ENCODE peak calls at places on chromosomes 12 and 14, in seven cellular contexts. D is mesendoderm, H is trophoblast cell, Z is H1, G is H9, Y is mesenchymal stem cell, A is IMR-90. K is an unnamed sample.

GRCh38 chr12:111616177-111616623 is 17.1 kb upstream of the ATXN2 start:
- DNase-seq in D (no peak), Y (no peak), G (no peak), H (no peak), Z (no peak), A (peak), K (no peak)

GRCh38 chr12:45989277-45989856 is 1.0 kb downstream of the SCAF11 start:
- DNase-seq in G (no peak), Z (no peak), Y (no peak), D (no peak), H (peak), A (peak), K (peak)

GRCh38 chr12:55736780-55737580 is 5.9 kb upstream of the GDF11 start:
- DNase-seq in D (peak), H (peak), Y (peak), Z (no peak), G (peak), A (peak), K (no peak)

GRCh38 chr12:4169522-4169921 is 104.0 kb upstream of the CCND2 start:
- DNase-seq in Z (no peak), D (no peak), A (no peak), H (no peak), G (no peak), Y (no peak), K (no peak)

GRCh38 chr12:26120561-26121274 is 4.1 kb downstream of the BHLHE41 start:
- DNase-seq in D (no peak), G (no peak), A (no peak), Z (no peak), H (no peak), Y (no peak), K (no peak)

GRCh38 chr12:98803468-98804209 is 158.5 kb downstream of the APAF1 start:
- DNase-seq in Z (no peak), G (no peak), A (peak), H (no peak), Y (no peak), D (no peak), K (no peak)

GRCh38 chr12:108645686-108646596 is 12.2 kb upstream of the SELPLG start:
- DNase-seq in A (no peak), G (peak), D (no peak), Y (no peak), Z (no peak), H (no peak), K (no peak)

GRCh38 chr12:123938679-123939480 is 33.8 kb downstream of the CCDC92 start:
- DNase-seq in A (no peak), G (peak), H (no peak), Z (no peak), D (peak), Y (no peak), K (no peak)

GRCh38 chr14:39368261-39368959 is 63.8 kb downstream of the FBXO33 start:
- DNase-seq in D (peak), G (peak), Y (peak), Z (peak), A (peak), H (peak), K (peak)

GRCh38 chr14:22088614-22089359 is 415.2 kb upstream of the OR4E1 start:
- DNase-seq in Y (no peak), Z (no peak), H (no peak), A (peak), G (no peak), D (no peak), K (no peak)

GRCh38 chr12:26489908-26490307 is 294.5 kb downstream of the SSPN start:
- DNase-seq in Z (no peak), A (no peak), D (no peak), H (no peak), Y (no peak), G (no peak), K (no peak)

GRCh38 chr14:75793806-75794205 is 132.8 kb downstream of the TTLL5 start:
- DNase-seq in Z (no peak), H (no peak), D (no peak), Y (no peak), G (no peak), A (peak), K (no peak)

DNA sequence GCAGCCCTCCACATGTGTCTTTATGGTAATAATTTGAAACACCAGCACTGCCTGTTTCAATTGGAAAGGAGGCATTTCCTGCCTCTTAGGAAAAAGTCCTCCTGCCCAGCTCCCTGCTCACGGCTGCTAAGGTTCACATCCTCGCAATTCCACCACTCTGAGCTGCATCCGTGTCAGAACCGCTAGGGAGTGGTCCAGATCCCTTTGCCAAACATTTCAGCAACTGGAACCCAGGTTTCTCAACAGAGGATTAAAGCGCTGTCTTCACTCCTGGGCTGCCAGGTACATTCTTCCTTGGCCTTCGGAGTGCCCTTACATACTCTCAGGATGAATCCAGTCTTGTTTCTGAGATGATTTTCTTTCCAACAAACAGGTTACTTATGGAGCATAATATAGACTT is 23.3 kb downstream of the C14orf132 start:
- DNase-seq in H (no peak), D (no peak), Z (no peak), Y (no peak), A (no peak), G (peak), K (no peak)
- H3K4ac ChIP-seq in H (no peak), D (no peak), Z (no peak), Y (no peak), A (no peak), G (no peak), K (no peak)

GRCh38 chr14:64503434-64504309 is at the start of gene ZBTB25:
- DNase-seq in G (peak), H (peak), A (peak), Z (peak), D (peak), Y (peak), K (peak)

GRCh38 chr14:64502476-64503183 is 1.0 kb downstream of the ZBTB25 start:
- DNase-seq in H (peak), Z (no peak), G (no peak), Y (no peak), A (peak), D (peak), K (no peak)

GRCh38 chr14:64500088-64500487 is 3.5 kb downstream of the ZBTB25 start:
- DNase-seq in D (no peak), A (no peak), H (no peak), G (no peak), Z (no peak), Y (peak), K (no peak)

GRCh38 chr14:64503184-64503433 is 529 bp downstream of the ZBTB25 start:
- DNase-seq in G (no peak), D (no peak), A (no peak), H (no peak), Y (no peak), Z (no peak), K (no peak)

DNA sequence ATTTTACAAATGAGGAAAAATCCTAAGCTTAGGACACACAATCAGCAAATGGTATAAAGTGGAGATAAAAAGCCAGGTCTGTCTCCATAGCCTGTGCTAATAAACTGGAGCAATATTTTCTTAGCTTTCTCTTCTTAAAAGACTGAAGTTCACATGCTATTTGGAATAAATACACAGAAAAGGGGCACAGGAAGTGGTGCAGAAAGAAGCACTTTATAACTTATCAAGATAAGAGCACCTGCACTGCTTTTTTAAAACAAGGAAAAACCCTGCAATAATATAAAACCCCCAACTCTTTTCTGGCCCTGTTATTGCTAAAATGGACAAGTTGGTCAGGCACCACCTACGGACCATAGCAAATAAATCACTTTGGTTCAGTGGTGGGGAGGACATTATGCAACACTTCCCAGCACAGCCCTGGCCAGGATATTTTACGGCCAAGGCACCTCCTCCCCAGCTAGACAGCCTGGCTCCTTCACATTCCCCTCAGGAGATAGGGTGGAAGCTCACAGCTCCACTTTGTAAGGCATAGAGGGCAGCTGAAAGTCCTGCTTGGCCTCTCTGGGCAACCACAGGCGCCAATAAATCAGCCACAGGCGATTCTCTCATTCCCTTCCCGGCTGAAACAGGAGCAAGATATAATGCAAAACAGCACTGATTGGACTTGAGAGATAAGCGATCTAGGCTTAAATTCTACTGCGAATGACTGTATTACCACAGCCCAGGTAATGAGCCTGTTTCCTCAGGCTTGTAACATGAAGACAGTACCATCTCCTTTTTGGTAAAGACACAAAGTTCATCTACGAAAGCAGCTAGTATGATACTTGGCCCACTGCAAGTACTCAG is 2.1 kb downstream of the ZBTB25 start:
- DNase-seq in Y (peak), A (peak), D (peak), G (no peak), H (peak), Z (no peak), K (no peak)
- H3K4ac ChIP-seq in Y (peak), A (peak), D (no peak), G (no peak), H (no peak), Z (no peak), K (no peak)

DNA sequence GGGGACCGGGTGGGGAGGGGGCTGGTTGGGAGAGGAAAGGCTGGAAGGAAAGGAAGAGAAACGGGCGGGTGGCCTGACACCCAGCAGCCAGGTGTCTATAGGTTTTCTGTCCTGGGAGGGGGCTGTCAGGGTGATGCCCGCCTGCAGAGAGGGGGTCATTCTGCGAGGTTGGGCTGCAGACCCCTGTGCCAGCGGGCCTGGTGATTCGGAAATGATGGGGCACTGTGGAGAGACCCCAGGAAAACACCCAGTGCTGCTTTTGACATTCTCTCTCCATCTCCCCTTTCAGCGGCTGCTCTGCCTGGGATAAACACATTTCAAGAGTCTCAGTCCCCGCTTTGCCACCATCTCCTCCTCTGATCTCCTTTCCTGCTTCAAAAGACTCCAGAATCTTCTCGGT is 168.5 kb upstream of the RTL1 start:
- DNase-seq in A (no peak), H (no peak), Z (no peak), Y (no peak), D (no peak), G (peak), K (no peak)
- H3K4ac ChIP-seq in A (peak), H (no peak), Z (peak), Y (no peak), D (peak), G (no peak), K (no peak)

GRCh38 chr14:51733147-51733546 is 81.4 kb downstream of the FRMD6 start:
- DNase-seq in Y (no peak), H (no peak), D (no peak), G (no peak), Z (no peak), A (no peak), K (no peak)

GRCh38 chr14:51727526-51727925 is 75.8 kb downstream of the FRMD6 start:
- DNase-seq in Y (no peak), G (no peak), A (peak), H (no peak), Z (no peak), D (no peak), K (no peak)

GRCh38 chr14:51732494-51733080 is 80.9 kb downstream of the FRMD6 start:
- DNase-seq in Z (no peak), G (no peak), D (no peak), A (no peak), H (no peak), Y (no peak), K (no peak)

GRCh38 chr14:51730674-51731073 is 79.0 kb downstream of the FRMD6 start:
- DNase-seq in G (no peak), Y (no peak), A (peak), Z (no peak), H (no peak), D (no peak), K (no peak)

DNA sequence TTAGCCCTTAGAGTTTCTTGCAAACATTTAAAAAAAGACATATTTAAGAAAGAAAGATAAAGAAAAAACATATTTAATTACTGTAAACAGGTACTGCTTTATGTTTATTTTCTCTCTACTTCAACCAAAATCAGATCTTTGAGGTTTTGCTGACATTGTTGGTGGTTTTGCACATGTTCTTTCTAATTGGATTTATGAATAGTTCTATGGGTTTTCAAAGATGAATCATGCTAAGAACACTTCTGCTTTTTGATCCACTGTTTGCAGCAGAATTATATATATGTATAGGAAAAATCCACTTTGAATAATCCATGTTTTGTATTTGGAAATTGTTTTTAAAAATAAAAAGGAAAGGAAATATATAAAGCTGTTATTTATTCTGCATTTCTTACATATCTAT is 78.4 kb downstream of the FRMD6 start:
- DNase-seq in Z (no peak), G (no peak), Y (no peak), D (no peak), A (no peak), H (no peak), K (no peak)
- H3K4ac ChIP-seq in Z (no peak), G (no peak), Y (no peak), D (no peak), A (no peak), H (no peak), K (no peak)

GRCh38 chr12:80617733-80618132 is 89.7 kb upstream of the MYF6 start:
- DNase-seq in G (no peak), D (no peak), Z (no peak), A (no peak), H (no peak), Y (no peak), K (no peak)
- H3K4ac ChIP-seq in G (no peak), D (no peak), Z (no peak), A (no peak), H (no peak), Y (no peak), K (no peak)

GRCh38 chr14:64899958-64900357 is 14.3 kb upstream of the CHURC1 start:
- DNase-seq in G (no peak), Y (peak), D (peak), H (no peak), A (peak), Z (no peak), K (no peak)
- H3K4ac ChIP-seq in G (no peak), Y (no peak), D (no peak), H (no peak), A (no peak), Z (no peak), K (no peak)

DNA sequence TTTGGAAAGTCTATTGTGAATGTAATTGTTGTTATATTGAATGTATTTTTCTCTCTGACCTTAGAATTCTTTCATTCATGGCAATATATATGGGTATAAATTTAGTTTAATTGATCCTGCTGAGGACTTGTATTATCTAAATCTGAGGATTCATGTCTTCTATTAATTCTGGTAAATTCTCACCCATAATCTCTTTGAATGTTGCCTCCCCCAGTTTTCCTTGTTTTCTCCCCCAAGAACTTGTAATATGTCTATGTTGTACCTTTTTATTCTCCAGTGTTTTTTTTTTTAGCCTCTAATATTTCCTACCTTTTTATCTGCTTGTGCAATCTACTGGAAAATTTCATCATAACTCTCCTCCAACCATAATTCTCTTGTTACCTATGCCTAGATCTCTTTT is 21.5 kb upstream of the HOXC13 start:
- DNase-seq in G (no peak), H (no peak), Z (no peak), D (no peak), A (no peak), Y (no peak), K (no peak)
- H3K4ac ChIP-seq in G (no peak), H (no peak), Z (no peak), D (no peak), A (no peak), Y (no peak), K (no peak)

GRCh38 chr14:60956202-60956601 is 24.7 kb downstream of the TRMT5 start:
- DNase-seq in H (no peak), A (no peak), G (no peak), Z (no peak), Y (no peak), D (no peak), K (no peak)

GRCh38 chr14:60956632-60957031 is 24.2 kb downstream of the TRMT5 start:
- DNase-seq in A (no peak), D (no peak), Z (no peak), Y (no peak), H (no peak), G (no peak), K (no peak)

GRCh38 chr14:60963761-60964160 is 17.1 kb downstream of the TRMT5 start:
- DNase-seq in Z (no peak), G (no peak), A (no peak), Y (no peak), D (no peak), H (no peak), K (no peak)

DNA sequence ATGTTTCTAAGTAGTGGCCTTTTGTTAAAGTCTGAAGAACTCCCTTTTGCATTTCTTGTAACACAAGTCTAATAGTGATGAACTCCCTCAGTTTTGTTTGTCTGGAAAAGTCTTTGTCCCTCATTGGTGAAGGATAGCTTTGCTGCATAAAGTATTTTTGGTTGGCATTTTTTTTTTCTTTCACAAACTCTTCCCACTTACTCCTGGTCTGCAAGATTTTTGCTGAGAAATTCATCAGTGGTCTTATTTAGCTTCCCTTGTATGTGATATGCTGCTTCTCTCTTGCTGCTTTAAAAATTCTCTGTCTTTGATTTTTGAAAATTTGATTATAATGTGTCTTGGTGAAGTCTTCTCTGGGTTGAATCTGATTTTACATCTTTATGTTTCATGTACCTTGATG is 22.7 kb downstream of the TRMT5 start:
- DNase-seq in Z (no peak), Y (no peak), A (no peak), G (no peak), D (peak), H (no peak), K (no peak)
- H3K4ac ChIP-seq in Z (no peak), Y (no peak), A (no peak), G (no peak), D (no peak), H (no peak), K (no peak)

GRCh38 chr12:89779090-89779489 is 70.5 kb upstream of the ATP2B1 start:
- DNase-seq in Z (no peak), A (no peak), D (no peak), Y (no peak), H (no peak), G (no peak), K (no peak)

GRCh38 chr12:89781961-89782360 is 73.3 kb upstream of the ATP2B1 start:
- DNase-seq in Z (no peak), H (no peak), G (no peak), A (peak), Y (peak), D (no peak), K (no peak)

GRCh38 chr12:89781161-89781560 is 72.5 kb upstream of the ATP2B1 start:
- DNase-seq in G (no peak), Y (no peak), D (no peak), Z (no peak), H (no peak), A (no peak), K (no peak)

GRCh38 chr12:89775336-89776005 is 66.8 kb upstream of the ATP2B1 start:
- DNase-seq in G (no peak), Z (no peak), D (no peak), H (peak), Y (peak), A (peak), K (no peak)

DNA sequence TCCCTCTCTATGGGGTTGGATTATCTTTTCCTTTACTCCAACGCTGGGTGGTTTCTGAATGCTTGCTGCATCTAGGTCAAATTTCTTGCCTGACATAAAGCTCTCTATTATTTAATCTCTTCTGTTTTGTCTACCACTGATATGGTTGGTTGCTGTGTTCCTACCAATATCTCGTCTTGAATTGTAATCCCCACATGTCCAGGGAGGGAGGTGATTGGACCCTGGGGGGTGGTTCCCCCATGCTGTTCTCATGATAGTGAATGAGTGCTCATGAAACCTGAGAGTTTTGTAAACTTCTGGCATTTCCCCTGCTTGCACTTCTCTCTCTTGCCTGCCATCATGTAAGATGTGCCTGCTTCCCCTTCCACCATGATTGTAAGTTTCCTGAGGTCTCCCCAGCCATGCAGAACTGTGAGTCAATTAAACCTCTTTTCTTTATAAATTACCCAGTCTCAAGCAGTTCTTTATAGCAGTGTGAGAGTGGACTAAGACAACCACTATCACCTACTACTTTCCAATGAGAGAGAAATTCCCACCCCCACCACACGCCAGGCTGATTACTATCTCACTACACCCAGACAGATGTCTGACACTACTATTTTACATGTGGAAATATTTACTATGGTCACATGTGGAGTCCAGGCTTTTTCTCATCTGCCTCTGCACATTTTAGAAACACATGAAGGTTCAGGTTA is 69.2 kb upstream of the ATP2B1 start:
- DNase-seq in H (no peak), Y (no peak), D (peak), A (no peak), Z (no peak), G (no peak), K (no peak)
- H3K4ac ChIP-seq in H (no peak), Y (no peak), D (no peak), A (peak), Z (no peak), G (no peak), K (no peak)

GRCh38 chr12:78146365-78146772 is 315.7 kb downstream of the NAV3 start:
- DNase-seq in A (peak), D (peak), Y (peak), Z (no peak), G (no peak), H (no peak), K (peak)
- H3K4ac ChIP-seq in A (no peak), D (no peak), Y (no peak), Z (no peak), G (no peak), H (no peak), K (no peak)

K was measured in neuronal stem cell.